ENCODE peak calls at places on chromosomes 3 and 15, in five cellular contexts. W, P, H, N and D are unnamed samples.

GRCh38 chr3:138016065-138016464 is 6.1 kb downstream of the CLDN18 start:
- DNase-seq in W (no peak), P (no peak), H (no peak), N (no peak), D (no peak)

GRCh38 chr3:194203482-194204035 is 67.6 kb downstream of the HES1 start:
- DNase-seq in W (no peak), P (no peak), H (no peak), N (no peak), D (no peak)

GRCh38 chr3:113136529-113136928 is 74.8 kb upstream of the BOC start:
- DNase-seq in W (no peak), P (no peak), H (no peak), N (no peak), D (no peak)

GRCh38 chr3:107942244-107942643 is 148.6 kb downstream of the CD47 start:
- DNase-seq in W (no peak), P (no peak), H (no peak), N (no peak), D (no peak)

GRCh38 chr3:183278479-183279088 is 25.5 kb downstream of the B3GNT5 start:
- DNase-seq in W (no peak), P (no peak), H (no peak), N (no peak), D (no peak)

GRCh38 chr15:63350178-63350621 is 31.4 kb downstream of the CA12 start:
- DNase-seq in W (peak; percentile 48), P (no peak), H (peak; percentile 55), N (peak; percentile 63), D (peak; percentile 63)

GRCh38 chr15:87591521-87591920 is 665.0 kb downstream of the NTRK3 start:
- DNase-seq in W (no peak), P (no peak), H (no peak), N (no peak), D (no peak)

GRCh38 chr3:55508335-55508734 is 21.2 kb upstream of the WNT5A start:
- DNase-seq in W (no peak), P (no peak), H (no peak), N (no peak), D (no peak)

GRCh38 chr3:25428950-25429349 is 887 bp downstream of the RARB start:
- DNase-seq in W (no peak), P (no peak), H (no peak), N (no peak), D (no peak)

GRCh38 chr15:78061963-78062427 is 15.5 kb downstream of the TBC1D2B start:
- DNase-seq in W (no peak), P (no peak), H (no peak), N (peak; percentile 51), D (no peak)

GRCh38 chr3:44297255-44297654 is 41.3 kb upstream of the TCAIM start:
- DNase-seq in W (no peak), P (no peak), H (no peak), N (no peak), D (no peak)

GRCh38 chr3:32175607-32176197 is 62.8 kb upstream of the CMTM8 start:
- DNase-seq in W (peak; percentile 47), P (no peak), H (peak; percentile 65), N (peak; percentile 71), D (no peak)

GRCh38 chr3:29486087-29486486 is 205.2 kb downstream of the RBMS3 start:
- DNase-seq in W (no peak), P (no peak), H (no peak), N (no peak), D (no peak)

GRCh38 chr3:190302209-190302885 is 19.9 kb downstream of the CLDN1 start:
- DNase-seq in W (no peak), P (no peak), H (no peak), N (no peak), D (no peak)

GRCh38 chr15:37771462-37771861 is 163.0 kb upstream of the TMCO5A start:
- DNase-seq in W (no peak), P (no peak), H (no peak), N (no peak), D (no peak)

GRCh38 chr15:38085104-38085503 is 150.7 kb downstream of the TMCO5A start:
- DNase-seq in W (no peak), P (no peak), H (no peak), N (no peak), D (no peak)

DNA sequence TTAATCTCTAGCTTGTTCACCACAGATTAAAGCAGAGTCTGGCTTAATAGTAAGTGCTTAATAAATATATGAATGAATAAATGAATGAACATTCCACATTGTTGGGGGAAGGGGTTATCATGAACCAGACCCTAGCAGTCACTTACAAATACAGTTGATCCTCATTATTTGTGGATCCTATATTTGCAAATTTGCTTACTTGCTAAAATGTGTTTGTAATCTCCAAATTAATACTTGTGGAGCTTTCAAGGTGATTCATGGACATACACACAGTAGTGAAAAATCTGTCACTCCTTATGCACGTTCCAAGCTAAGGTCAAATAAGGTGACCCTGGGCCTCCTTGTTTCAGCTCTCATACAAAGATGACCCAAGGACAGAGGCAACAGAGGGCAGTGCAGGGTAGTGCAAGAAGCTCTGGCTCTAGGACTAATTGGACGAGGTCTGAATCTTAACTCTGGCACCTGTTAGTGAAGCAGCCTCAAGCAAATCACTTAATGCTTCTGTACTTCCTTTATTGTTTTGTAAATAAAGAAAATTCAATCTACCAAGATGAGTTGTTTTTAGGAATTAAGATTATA is 112.8 kb upstream of the C2CD4B start:
- DNase-seq in W (peak; percentile 49), P (no peak), H (no peak), N (no peak), D (no peak)
- H3K4me1 ChIP-seq in W (no peaks in the 10 kb centered on the region), P (no peaks in the 10 kb centered on the region), H (no peaks in the 10 kb centered on the region), N (no peaks in the 10 kb centered on the region), D (no peaks in the 10 kb centered on the region)

DNA sequence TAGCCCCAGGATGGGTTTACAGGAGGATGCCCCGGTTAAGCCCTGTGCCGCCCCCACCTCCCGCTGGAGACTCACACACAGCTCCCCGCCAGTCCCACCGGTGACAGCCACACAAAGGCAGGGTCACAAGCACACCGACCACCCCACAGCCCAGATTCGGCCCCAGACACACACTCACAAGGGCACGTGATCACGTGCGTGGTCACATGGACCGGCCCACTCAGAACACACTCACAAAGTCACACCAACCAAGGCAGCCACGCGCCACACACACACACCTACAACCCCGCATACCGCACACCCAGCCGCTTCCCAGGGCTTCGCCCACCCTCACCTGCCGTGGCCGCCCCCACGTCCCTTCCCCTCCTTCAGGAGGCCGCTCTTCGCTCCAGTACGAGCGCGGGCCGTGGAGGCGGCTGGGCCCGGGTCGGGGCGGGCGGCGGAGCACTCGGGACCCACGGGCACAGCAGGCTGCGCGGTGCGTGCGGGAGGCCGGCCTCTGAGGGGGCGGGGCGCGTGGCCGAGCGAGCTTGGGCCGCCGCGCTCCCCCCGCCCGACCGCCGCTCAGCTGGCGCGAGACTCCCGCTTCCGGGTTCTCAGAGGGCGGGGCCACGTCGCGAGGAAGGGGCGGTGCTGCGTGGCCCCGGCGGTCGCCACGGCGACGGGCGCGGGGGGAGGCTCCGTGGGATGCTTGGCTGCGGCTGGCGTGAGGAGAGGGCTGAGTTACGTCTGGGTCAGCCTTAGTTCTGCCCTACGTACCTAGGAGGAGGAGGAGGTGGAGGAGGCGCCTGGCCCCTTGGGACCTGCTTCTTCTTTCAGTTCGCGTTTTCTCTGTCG is at the start of gene SPG21:
- DNase-seq in W (peak; percentile 94), P (peak; percentile 96), H (peak; percentile 80), N (peak; percentile 94), D (peak; percentile 92)
- TF ChIP-seq POLR2A in W (peak; percentile 64), P (peak; percentile 58), H (peak; percentile 72), N (peak; percentile 5), D (peak; percentile 70)

DNA sequence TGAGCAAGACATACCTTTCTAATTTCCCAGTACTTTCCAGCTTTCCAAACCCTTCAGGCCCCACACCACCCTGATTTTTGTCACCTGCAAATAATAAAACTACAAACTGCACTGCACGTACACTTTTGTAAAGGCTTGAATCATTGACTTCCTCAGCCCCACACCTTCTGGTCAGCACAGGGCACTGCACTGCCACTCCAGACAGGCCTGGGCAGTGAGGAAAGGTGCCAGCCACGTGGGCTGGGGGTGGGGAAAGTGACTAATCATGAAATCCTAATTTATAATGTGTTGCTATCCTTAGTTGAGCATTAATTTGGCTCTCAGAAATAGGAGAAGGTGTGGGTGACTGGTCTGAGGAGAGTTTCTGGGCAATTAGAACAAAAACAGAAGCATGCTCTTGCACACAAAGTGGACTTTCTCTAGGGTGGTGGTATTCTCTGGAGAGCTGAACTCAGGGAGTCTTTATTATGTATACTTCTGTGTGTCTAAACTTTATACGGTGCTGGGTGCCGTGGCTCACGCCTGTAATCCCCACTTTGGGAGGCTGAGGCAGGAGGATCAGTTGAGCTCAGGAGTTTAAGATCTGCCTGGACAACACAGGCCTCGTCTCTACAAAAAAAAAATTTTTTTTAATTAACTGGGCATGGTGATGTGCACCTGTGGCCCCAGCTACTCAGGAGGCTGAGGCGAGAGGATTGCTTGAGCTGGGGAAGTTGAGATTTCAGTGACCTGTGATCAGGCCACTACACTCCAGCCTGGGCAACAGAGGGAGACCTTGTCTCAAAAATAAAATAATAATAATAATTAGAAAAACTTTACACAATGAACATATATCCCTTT is 58.2 kb upstream of the FLNB start:
- DNase-seq in W (peak; percentile 55), P (no peak), H (no peak), N (peak; percentile 49), D (peak; percentile 76)
- TF ChIP-seq CTCF in W (no peak), P (no peak), H (no peak), N (peak; percentile 29), D (no peak)

GRCh38 chr3:71131893-71132314 is 451.6 kb downstream of the FOXP1 start:
- DNase-seq in W (no peak), P (no peak), H (no peak), N (no peak), D (no peak)
- H3K4me1 ChIP-seq in W (peaks cover 75% of the 10 kb centered on the region), P (peaks cover 13% of the 10 kb centered on the region), H (peaks cover 44% of the 10 kb centered on the region), N (peaks cover 8% of the 10 kb centered on the region), D (no peaks in the 10 kb centered on the region)

DNA sequence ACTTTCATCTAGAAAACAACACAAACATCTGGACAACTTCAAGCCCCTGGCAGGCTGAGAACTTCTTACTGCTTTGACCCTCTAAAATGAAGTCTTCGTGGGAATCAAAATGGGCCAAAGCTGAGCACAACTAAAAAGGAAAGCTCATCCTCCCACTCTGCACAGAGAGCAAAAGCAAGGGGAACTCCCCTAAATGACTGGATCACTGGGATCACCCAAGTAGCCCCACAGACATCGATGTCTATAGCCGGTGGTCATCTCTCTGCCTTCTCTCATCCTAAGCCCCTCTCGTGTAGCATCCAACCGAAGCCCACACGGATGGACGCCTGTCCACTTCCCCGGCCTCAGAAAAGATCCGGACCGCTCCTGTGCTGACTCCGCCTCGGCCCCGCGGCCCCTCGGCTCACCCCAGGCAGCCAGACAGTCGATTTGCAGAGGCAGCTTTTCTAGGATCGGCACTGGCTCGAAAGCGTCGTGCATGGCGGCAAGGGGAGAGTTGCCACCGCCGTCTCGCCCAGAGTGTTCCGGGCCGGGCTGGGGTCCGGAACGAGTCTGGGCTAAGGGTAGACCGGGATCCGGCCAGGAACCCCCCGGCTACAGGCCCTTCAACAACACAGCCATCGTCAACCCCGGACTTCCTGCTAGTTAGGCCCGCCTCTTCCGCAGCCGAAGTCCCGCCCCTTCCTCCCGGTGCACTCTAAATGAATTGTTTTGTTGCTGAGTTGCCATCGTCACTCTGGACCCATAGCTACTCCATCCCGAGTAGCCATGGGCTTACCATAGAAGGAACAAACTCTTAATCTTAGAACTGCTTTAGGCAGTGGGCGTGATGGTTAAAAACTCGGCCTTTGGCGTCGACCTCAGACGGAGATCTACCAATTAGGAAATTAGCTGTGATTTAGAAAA is at the start of gene VPS39:
- DNase-seq in W (peak; percentile 82), P (peak; percentile 81), H (peak; percentile 79), N (peak; percentile 93), D (peak; percentile 82)
- TF ChIP-seq POLR2A in W (peak; percentile 23), P (peak; percentile 52), H (peak; percentile 41), N (peak; percentile 20), D (peak; percentile 56)

DNA sequence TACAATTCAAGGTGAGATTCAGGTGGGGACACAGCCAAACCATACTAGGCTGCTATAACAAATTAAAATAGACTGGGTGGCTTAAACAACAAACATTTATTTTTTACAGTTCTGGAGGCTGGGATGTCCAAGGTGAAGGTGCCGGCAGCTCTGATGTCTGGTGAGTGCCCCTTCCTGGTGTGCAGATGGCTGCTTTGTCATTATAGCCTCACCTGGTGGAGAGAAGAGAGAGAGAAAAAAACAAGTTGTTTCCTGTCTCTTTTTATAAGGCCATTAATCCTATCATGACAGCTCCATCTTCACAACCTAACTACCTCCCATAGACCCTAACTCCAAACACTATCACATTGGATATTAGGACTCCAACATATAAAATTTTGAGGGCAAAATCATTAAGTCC is 279.7 kb downstream of the ZIC1 start:
- DNase-seq in W (no peak), P (no peak), H (no peak), N (no peak), D (no peak)
- TF ChIP-seq CTCF in W (no peak), P (no peak), H (no peak), N (no peak), D (no peak)